ENCODE peak calls at places on chromosomes 3 and 15, in six cellular contexts. One of them, this sample, is unnamed.

GRCh38 chr3:108603689-108604088 is 14.2 kb downstream of the DZIP3 start:
- DNase-seq in ureter: no peak
- DNase-seq in NCI-H460: no peak
- DNase-seq in uterus: no peak
- DNase-seq in effector memory CD8-positive, alpha-beta T cell: peak; percentile 27
- DNase-seq in stimulated activated naive B cell treated with anti-CD40 and anti-IgM and Interleukin-4, amounts not matched to agents 10 μg/mL and 1 μg/mL and 100 μg/mL, for 72 hours: no peak
- DNase-seq in this sample: no peak

GRCh38 chr3:150005243-150006102 is 34.8 kb upstream of the PFN2 start:
- DNase-seq in ureter: no peak
- DNase-seq in NCI-H460: no peak
- DNase-seq in uterus: no peak
- DNase-seq in effector memory CD8-positive, alpha-beta T cell: no peak
- DNase-seq in stimulated activated naive B cell treated with anti-CD40 and anti-IgM and Interleukin-4, amounts not matched to agents 10 μg/mL and 1 μg/mL and 100 μg/mL, for 72 hours: no peak
- DNase-seq in this sample: no peak

GRCh38 chr15:56892651-56893348 is 25.6 kb upstream of the TCF12 start:
- DNase-seq in ureter: no peak
- DNase-seq in NCI-H460: no peak
- DNase-seq in uterus: no peak
- DNase-seq in effector memory CD8-positive, alpha-beta T cell: no peak
- DNase-seq in stimulated activated naive B cell treated with anti-CD40 and anti-IgM and Interleukin-4, amounts not matched to agents 10 μg/mL and 1 μg/mL and 100 μg/mL, for 72 hours: no peak
- DNase-seq in this sample: no peak

GRCh38 chr3:5192568-5193319 is 5.2 kb downstream of the EDEM1 start:
- DNase-seq in ureter: no peak
- DNase-seq in NCI-H460: no peak
- DNase-seq in uterus: no peak
- DNase-seq in effector memory CD8-positive, alpha-beta T cell: no peak
- DNase-seq in stimulated activated naive B cell treated with anti-CD40 and anti-IgM and Interleukin-4, amounts not matched to agents 10 μg/mL and 1 μg/mL and 100 μg/mL, for 72 hours: no peak
- DNase-seq in this sample: no peak

GRCh38 chr3:112397529-112397928 is 64.6 kb downstream of the CD200 start:
- DNase-seq in ureter: no peak
- DNase-seq in NCI-H460: no peak
- DNase-seq in uterus: no peak
- DNase-seq in effector memory CD8-positive, alpha-beta T cell: no peak
- DNase-seq in stimulated activated naive B cell treated with anti-CD40 and anti-IgM and Interleukin-4, amounts not matched to agents 10 μg/mL and 1 μg/mL and 100 μg/mL, for 72 hours: no peak
- DNase-seq in this sample: no peak

GRCh38 chr3:171198781-171199472 is 172.4 kb upstream of the SLC2A2 start:
- DNase-seq in ureter: no peak
- DNase-seq in NCI-H460: no peak
- DNase-seq in uterus: no peak
- DNase-seq in effector memory CD8-positive, alpha-beta T cell: no peak
- DNase-seq in stimulated activated naive B cell treated with anti-CD40 and anti-IgM and Interleukin-4, amounts not matched to agents 10 μg/mL and 1 μg/mL and 100 μg/mL, for 72 hours: no peak
- DNase-seq in this sample: no peak

GRCh38 chr3:50675179-50676030 is 678 bp downstream of the DOCK3 start:
- DNase-seq in ureter: no peak
- DNase-seq in NCI-H460: peak; percentile 13
- DNase-seq in uterus: peak; percentile 24
- DNase-seq in effector memory CD8-positive, alpha-beta T cell: peak; percentile 28
- DNase-seq in stimulated activated naive B cell treated with anti-CD40 and anti-IgM and Interleukin-4, amounts not matched to agents 10 μg/mL and 1 μg/mL and 100 μg/mL, for 72 hours: peak; percentile 6
- DNase-seq in this sample: peak; percentile 64

GRCh38 chr3:124599779-124600693 is 130.2 kb upstream of the UMPS start:
- DNase-seq in ureter: no peak
- DNase-seq in NCI-H460: no peak
- DNase-seq in uterus: no peak
- DNase-seq in effector memory CD8-positive, alpha-beta T cell: no peak
- DNase-seq in stimulated activated naive B cell treated with anti-CD40 and anti-IgM and Interleukin-4, amounts not matched to agents 10 μg/mL and 1 μg/mL and 100 μg/mL, for 72 hours: no peak
- DNase-seq in this sample: no peak

GRCh38 chr15:100723323-100723801 is 121.0 kb downstream of the ASB7 start:
- DNase-seq in ureter: peak; percentile 29
- DNase-seq in NCI-H460: no peak
- DNase-seq in uterus: no peak
- DNase-seq in effector memory CD8-positive, alpha-beta T cell: no peak
- DNase-seq in stimulated activated naive B cell treated with anti-CD40 and anti-IgM and Interleukin-4, amounts not matched to agents 10 μg/mL and 1 μg/mL and 100 μg/mL, for 72 hours: no peak
- DNase-seq in this sample: no peak

GRCh38 chr3:66037986-66038369 is 740 bp downstream of the MAGI1 start:
- DNase-seq in ureter: no peak
- DNase-seq in NCI-H460: no peak
- DNase-seq in uterus: peak; percentile 20
- DNase-seq in effector memory CD8-positive, alpha-beta T cell: no peak
- DNase-seq in stimulated activated naive B cell treated with anti-CD40 and anti-IgM and Interleukin-4, amounts not matched to agents 10 μg/mL and 1 μg/mL and 100 μg/mL, for 72 hours: no peak
- DNase-seq in this sample: peak; percentile 27

GRCh38 chr3:46214751-46215352 is 6.7 kb upstream of the CCR1 start:
- DNase-seq in ureter: no peak
- DNase-seq in NCI-H460: no peak
- DNase-seq in uterus: no peak
- DNase-seq in effector memory CD8-positive, alpha-beta T cell: no peak
- DNase-seq in stimulated activated naive B cell treated with anti-CD40 and anti-IgM and Interleukin-4, amounts not matched to agents 10 μg/mL and 1 μg/mL and 100 μg/mL, for 72 hours: no peak
- DNase-seq in this sample: no peak

GRCh38 chr3:90015688-90016356 is 908.4 kb downstream of the EPHA3 start:
- DNase-seq in ureter: no peak
- DNase-seq in NCI-H460: no peak
- DNase-seq in uterus: no peak
- DNase-seq in effector memory CD8-positive, alpha-beta T cell: no peak
- DNase-seq in stimulated activated naive B cell treated with anti-CD40 and anti-IgM and Interleukin-4, amounts not matched to agents 10 μg/mL and 1 μg/mL and 100 μg/mL, for 72 hours: no peak
- DNase-seq in this sample: no peak

GRCh38 chr15:62625421-62626033 is 417.0 kb upstream of the TPM1 start:
- DNase-seq in ureter: no peak
- DNase-seq in NCI-H460: no peak
- DNase-seq in uterus: peak; percentile 31
- DNase-seq in effector memory CD8-positive, alpha-beta T cell: no peak
- DNase-seq in stimulated activated naive B cell treated with anti-CD40 and anti-IgM and Interleukin-4, amounts not matched to agents 10 μg/mL and 1 μg/mL and 100 μg/mL, for 72 hours: no peak
- DNase-seq in this sample: no peak

GRCh38 chr3:47314056-47314764 is 31.5 kb downstream of the KLHL18 start:
- DNase-seq in ureter: no peak
- DNase-seq in NCI-H460: no peak
- DNase-seq in uterus: no peak
- DNase-seq in effector memory CD8-positive, alpha-beta T cell: no peak
- DNase-seq in stimulated activated naive B cell treated with anti-CD40 and anti-IgM and Interleukin-4, amounts not matched to agents 10 μg/mL and 1 μg/mL and 100 μg/mL, for 72 hours: no peak
- DNase-seq in this sample: no peak

GRCh38 chr3:151707216-151707615 is 26.5 kb upstream of the AADACL2 start:
- DNase-seq in ureter: no peak
- DNase-seq in NCI-H460: no peak
- DNase-seq in uterus: no peak
- DNase-seq in effector memory CD8-positive, alpha-beta T cell: no peak
- DNase-seq in stimulated activated naive B cell treated with anti-CD40 and anti-IgM and Interleukin-4, amounts not matched to agents 10 μg/mL and 1 μg/mL and 100 μg/mL, for 72 hours: no peak
- DNase-seq in this sample: no peak

GRCh38 chr3:126128504-126129407 is 44.8 kb upstream of the SLC41A3 start:
- DNase-seq in ureter: peak; percentile 24
- DNase-seq in NCI-H460: no peak
- DNase-seq in uterus: peak; percentile 9
- DNase-seq in effector memory CD8-positive, alpha-beta T cell: no peak
- DNase-seq in stimulated activated naive B cell treated with anti-CD40 and anti-IgM and Interleukin-4, amounts not matched to agents 10 μg/mL and 1 μg/mL and 100 μg/mL, for 72 hours: no peak
- DNase-seq in this sample: peak; percentile 10

GRCh38 chr15:31338318-31338878 is 11.8 kb downstream of the KLF13 start:
- DNase-seq in ureter: no peak
- DNase-seq in NCI-H460: no peak
- DNase-seq in uterus: peak; percentile 29
- DNase-seq in effector memory CD8-positive, alpha-beta T cell: no peak
- DNase-seq in stimulated activated naive B cell treated with anti-CD40 and anti-IgM and Interleukin-4, amounts not matched to agents 10 μg/mL and 1 μg/mL and 100 μg/mL, for 72 hours: peak; percentile 50
- DNase-seq in this sample: peak; percentile 70

GRCh38 chr3:95341314-95341713 is 1278.5 kb downstream of the NSUN3 start:
- DNase-seq in ureter: no peak
- DNase-seq in NCI-H460: no peak
- DNase-seq in uterus: no peak
- DNase-seq in effector memory CD8-positive, alpha-beta T cell: no peak
- DNase-seq in stimulated activated naive B cell treated with anti-CD40 and anti-IgM and Interleukin-4, amounts not matched to agents 10 μg/mL and 1 μg/mL and 100 μg/mL, for 72 hours: no peak
- DNase-seq in this sample: no peak

GRCh38 chr3:10614160-10614559 is 108.8 kb upstream of the ATP2B2 start:
- DNase-seq in ureter: no peak
- DNase-seq in NCI-H460: no peak
- DNase-seq in uterus: no peak
- DNase-seq in effector memory CD8-positive, alpha-beta T cell: no peak
- DNase-seq in stimulated activated naive B cell treated with anti-CD40 and anti-IgM and Interleukin-4, amounts not matched to agents 10 μg/mL and 1 μg/mL and 100 μg/mL, for 72 hours: no peak
- DNase-seq in this sample: no peak

GRCh38 chr3:111695584-111696213 is 100.6 kb upstream of the ZBED2 start:
- DNase-seq in ureter: no peak
- DNase-seq in NCI-H460: no peak
- DNase-seq in uterus: no peak
- DNase-seq in effector memory CD8-positive, alpha-beta T cell: no peak
- DNase-seq in stimulated activated naive B cell treated with anti-CD40 and anti-IgM and Interleukin-4, amounts not matched to agents 10 μg/mL and 1 μg/mL and 100 μg/mL, for 72 hours: no peak
- DNase-seq in this sample: no peak